ENCODE peak calls at places on chromosomes 5 and 9, in nine cellular contexts. P is body of pancreas, J is stomach, B is uterus, Z is ovary, F is esophagus squamous epithelium, L is A549, U is K562, C is IMR-90. E is an unnamed sample.

GRCh38 chr5:159163027-159163699 is 46.2 kb downstream of the RNF145 start:
- DNase-seq in P (no peak), J (no peak), B (no peak), Z (no peak), F (no peak), L (peak; percentile 45), U (no peak), C (peak; percentile 94), E (no peak)

GRCh38 chr9:116569111-116569510 is 118.0 kb upstream of the TRIM32 start:
- DNase-seq in P (no peak), J (no peak), B (no peak), Z (no peak), F (no peak), L (no peak), U (no peak), C (no peak), E (no peak)

GRCh38 chr9:7542648-7543165 is 256.9 kb downstream of the DMAC1 start:
- DNase-seq in P (no peak), J (no peak), B (no peak), Z (no peak), F (no peak), L (no peak), U (no peak), C (no peak), E (no peak)

GRCh38 chr5:151904127-151904526 is 20.5 kb downstream of the GLRA1 start:
- DNase-seq in P (no peak), J (no peak), B (no peak), Z (no peak), F (no peak), L (no peak), U (no peak), C (no peak), E (no peak)

GRCh38 chr5:80793354-80793753 is 138.6 kb upstream of the DHFR start:
- DNase-seq in P (no peak), J (no peak), B (no peak), Z (no peak), F (no peak), L (no peak), U (no peak), C (no peak), E (no peak)

GRCh38 chr5:162283611-162284010 is 216.0 kb downstream of the GABRG2 start:
- DNase-seq in P (no peak), J (no peak), B (no peak), Z (no peak), F (no peak), L (no peak), U (no peak), C (no peak), E (no peak)

GRCh38 chr9:93684806-93685553 is 108.6 kb downstream of the PHF2 start:
- DNase-seq in P (no peak), J (no peak), B (no peak), Z (no peak), F (no peak), L (no peak), U (peak; percentile 44), C (peak; percentile 24), E (no peak)

GRCh38 chr5:59128646-59129290 is 545.9 kb downstream of the RAB3C start:
- DNase-seq in P (no peak), J (no peak), B (no peak), Z (no peak), F (no peak), L (peak; percentile 47), U (no peak), C (no peak), E (no peak)

GRCh38 chr5:54946306-54946705 is 39.1 kb downstream of the ESM1 start:
- DNase-seq in P (no peak), J (no peak), B (no peak), Z (no peak), F (no peak), L (no peak), U (no peak), C (no peak), E (no peak)

GRCh38 chr5:29516224-29516623 is 1677.3 kb upstream of the CDH6 start:
- DNase-seq in P (no peak), J (no peak), B (no peak), Z (no peak), F (no peak), L (no peak), U (no peak), C (no peak), E (no peak)

GRCh38 chr9:8401961-8402701 is 602.6 kb upstream of the DMAC1 start:
- DNase-seq in P (no peak), J (no peak), B (no peak), Z (no peak), F (no peak), L (no peak), U (no peak), C (no peak), E (no peak)

GRCh38 chr5:84017704-84018240 is 297.1 kb upstream of the HAPLN1 start:
- DNase-seq in P (no peak), J (no peak), B (no peak), Z (no peak), F (no peak), L (no peak), U (no peak), C (peak; percentile 40), E (no peak)

GRCh38 chr9:124320062-124320973 is 62.6 kb downstream of the NEK6 start:
- DNase-seq in P (peak; percentile 76), J (peak; percentile 72), B (peak; percentile 78), Z (peak; percentile 78), F (no peak), L (peak; percentile 64), U (peak; percentile 81), C (peak; percentile 60), E (peak; percentile 72)

GRCh38 chr5:141483842-141484241 is 988 bp upstream of the PCDHGC4 start:
- DNase-seq in P (no peak), J (no peak), B (no peak), Z (no peak), F (no peak), L (no peak), U (no peak), C (no peak), E (no peak)

GRCh38 chr9:105065119-105066088 is 137.4 kb upstream of the ABCA1 start:
- DNase-seq in P (peak; percentile 22), J (peak; percentile 31), B (no peak), Z (no peak), F (no peak), L (peak; percentile 54), U (no peak), C (no peak), E (no peak)

GRCh38 chr9:121218357-121219027 is 16.8 kb upstream of the RAB14 start:
- DNase-seq in P (no peak), J (no peak), B (no peak), Z (no peak), F (no peak), L (no peak), U (no peak), C (no peak), E (no peak)
- H3K27ac ChIP-seq in P (no peak overlapping the region), J (no peak overlapping the region), B (no peak overlapping the region), Z (no peak overlapping the region), F (no peak overlapping the region), L (no peak overlapping the region), U (peak overlapping the region; percentile 50), C (no peak overlapping the region), E (no peak overlapping the region)

GRCh38 chr9:117722108-117722761 is 18.0 kb downstream of the TLR4 start:
- DNase-seq in P (no peak), J (no peak), B (no peak), Z (no peak), F (no peak), L (no peak), U (no peak), C (no peak), E (no peak)
- TF ChIP-seq CTCF in P (no peak), J (no peak), B (no peak), Z (no peak), F (no peak), L (no peak), U (no peak), C (no peak), E (no peak)

GRCh38 chr5:137735531-137736284 is at the start of gene KLHL3:
- DNase-seq in P (peak; percentile 23), J (peak; percentile 46), B (peak; percentile 16), Z (peak; percentile 32), F (no peak), L (no peak), U (no peak), C (peak; percentile 66), E (peak; percentile 62)
- TF ChIP-seq POLR2A in P (no peak), J (no peak), B (no peak), Z (no peak), F (no peak), L (no peak), U (no peak), C (no peak), E (peak; percentile 18)

GRCh38 chr5:111548312-111548930 is 36.1 kb upstream of the STARD4 start:
- DNase-seq in P (no peak), J (no peak), B (no peak), Z (no peak), F (no peak), L (no peak), U (no peak), C (no peak), E (no peak)

GRCh38 chr5:111551120-111551519 is 38.8 kb upstream of the STARD4 start:
- DNase-seq in P (no peak), J (no peak), B (no peak), Z (no peak), F (no peak), L (no peak), U (no peak), C (no peak), E (no peak)

GRCh38 chr5:111551569-111552275 is 39.4 kb upstream of the STARD4 start:
- DNase-seq in P (no peak), J (no peak), B (no peak), Z (no peak), F (no peak), L (no peak), U (no peak), C (no peak), E (no peak)

GRCh38 chr5:111548992-111549649 is 36.8 kb upstream of the STARD4 start:
- DNase-seq in P (no peak), J (peak; percentile 48), B (no peak), Z (no peak), F (no peak), L (peak; percentile 4), U (no peak), C (peak; percentile 38), E (no peak)

GRCh38 chr5:111550282-111551020 is 38.1 kb upstream of the STARD4 start:
- DNase-seq in P (peak; percentile 74), J (peak; percentile 66), B (peak; percentile 81), Z (peak; percentile 67), F (peak; percentile 2), L (peak; percentile 77), U (peak; percentile 72), C (peak; percentile 99), E (peak; percentile 80)
- H3K27ac ChIP-seq in P (no peak overlapping the region), J (peak overlapping the region; percentile 24), B (peak overlapping the region; percentile 76), Z (no peak overlapping the region), F (peak overlapping the region; percentile 35), L (no peak overlapping the region), U (no peak overlapping the region), C (no peak overlapping the region), E (no peak overlapping the region)